ENCODE peak calls at places on chromosomes 2 and 18, in six cellular contexts. One of them, this sample, is unnamed. For H3K36me3, the result is how much of the 10 kb centered on the place peaks cover.

GRCh38 chr18:25237571-25238267 is 114.2 kb downstream of the ZNF521 start:
- DNase-seq in heart left ventricle: no peak
- DNase-seq in SK-N-SH: no peak
- DNase-seq in right atrium auricular region: no peak
- DNase-seq in hepatocyte: no peak
- DNase-seq in PC-3: no peak
- DNase-seq in this sample: no peak

GRCh38 chr2:232367016-232367415 is 11.5 kb upstream of the ALPP start:
- DNase-seq in heart left ventricle: no peak
- DNase-seq in right atrium auricular region: no peak
- DNase-seq in PC-3: no peak
- DNase-seq in hepatocyte: no peak
- DNase-seq in SK-N-SH: no peak
- DNase-seq in this sample: no peak

GRCh38 chr18:21134895-21135294 is 23.3 kb upstream of the ROCK1 start:
- DNase-seq in heart left ventricle: no peak
- DNase-seq in right atrium auricular region: no peak
- DNase-seq in hepatocyte: no peak
- DNase-seq in PC-3: peak
- DNase-seq in SK-N-SH: peak
- DNase-seq in this sample: no peak

GRCh38 chr2:47014564-47015051 is 99.0 kb upstream of the MCFD2 start:
- DNase-seq in SK-N-SH: no peak
- DNase-seq in heart left ventricle: no peak
- DNase-seq in PC-3: peak
- DNase-seq in hepatocyte: no peak
- DNase-seq in right atrium auricular region: no peak
- DNase-seq in this sample: no peak

GRCh38 chr2:234289789-234290188 is 207.1 kb downstream of the ARL4C start:
- DNase-seq in SK-N-SH: no peak
- DNase-seq in right atrium auricular region: no peak
- DNase-seq in PC-3: peak
- DNase-seq in heart left ventricle: peak
- DNase-seq in hepatocyte: peak
- DNase-seq in this sample: peak

GRCh38 chr2:226971770-226972169 is 135.9 kb downstream of the RHBDD1 start:
- DNase-seq in PC-3: no peak
- DNase-seq in right atrium auricular region: no peak
- DNase-seq in hepatocyte: no peak
- DNase-seq in SK-N-SH: no peak
- DNase-seq in heart left ventricle: no peak
- DNase-seq in this sample: no peak

GRCh38 chr18:13359195-13359594 is 140.6 kb downstream of the LDLRAD4 start:
- DNase-seq in right atrium auricular region: no peak
- DNase-seq in heart left ventricle: no peak
- DNase-seq in SK-N-SH: no peak
- DNase-seq in PC-3: no peak
- DNase-seq in hepatocyte: no peak
- DNase-seq in this sample: no peak

GRCh38 chr18:57025525-57025924 is 121.4 kb upstream of the BOD1L2 start:
- DNase-seq in SK-N-SH: no peak
- DNase-seq in hepatocyte: no peak
- DNase-seq in PC-3: no peak
- DNase-seq in heart left ventricle: no peak
- DNase-seq in right atrium auricular region: no peak
- DNase-seq in this sample: no peak

GRCh38 chr18:24051256-24051947 is 36.8 kb downstream of the TTC39C start:
- DNase-seq in right atrium auricular region: no peak
- DNase-seq in PC-3: peak
- DNase-seq in SK-N-SH: no peak
- DNase-seq in hepatocyte: peak
- DNase-seq in heart left ventricle: no peak
- DNase-seq in this sample: no peak

GRCh38 chr2:83320053-83320452 is 1139.0 kb downstream of the SUCLG1 start:
- DNase-seq in heart left ventricle: no peak
- DNase-seq in hepatocyte: no peak
- DNase-seq in PC-3: no peak
- DNase-seq in SK-N-SH: no peak
- DNase-seq in right atrium auricular region: no peak
- DNase-seq in this sample: no peak

GRCh38 chr2:69010437-69011194 is 2.4 kb upstream of the ANTXR1 start:
- DNase-seq in hepatocyte: no peak
- DNase-seq in right atrium auricular region: no peak
- DNase-seq in SK-N-SH: no peak
- DNase-seq in PC-3: peak
- DNase-seq in heart left ventricle: no peak
- DNase-seq in this sample: no peak

GRCh38 chr2:178732913-178733312 is 74.3 kb downstream of the TTN start:
- DNase-seq in PC-3: no peak
- DNase-seq in SK-N-SH: no peak
- DNase-seq in heart left ventricle: no peak
- DNase-seq in hepatocyte: no peak
- DNase-seq in right atrium auricular region: no peak
- DNase-seq in this sample: no peak

GRCh38 chr2:7281348-7281747 is 364.1 kb downstream of the RNF144A start:
- DNase-seq in hepatocyte: no peak
- DNase-seq in SK-N-SH: no peak
- DNase-seq in heart left ventricle: no peak
- DNase-seq in right atrium auricular region: no peak
- DNase-seq in PC-3: no peak
- DNase-seq in this sample: no peak

GRCh38 chr2:134118279-134119116 is 135.4 kb upstream of the MGAT5 start:
- DNase-seq in right atrium auricular region: peak
- DNase-seq in heart left ventricle: peak
- DNase-seq in SK-N-SH: peak
- DNase-seq in PC-3: peak
- DNase-seq in hepatocyte: peak
- DNase-seq in this sample: peak

GRCh38 chr2:66555511-66556324 is 120.8 kb downstream of the MEIS1 start:
- DNase-seq in SK-N-SH: no peak
- DNase-seq in hepatocyte: no peak
- DNase-seq in right atrium auricular region: no peak
- DNase-seq in PC-3: no peak
- DNase-seq in heart left ventricle: no peak
- DNase-seq in this sample: no peak

GRCh38 chr2:240919786-240920782 is 13.9 kb downstream of the CROCC2 start:
- DNase-seq in heart left ventricle: peak
- DNase-seq in SK-N-SH: peak
- DNase-seq in right atrium auricular region: peak
- DNase-seq in PC-3: no peak
- DNase-seq in hepatocyte: peak
- DNase-seq in this sample: no peak

GRCh38 chr2:102893870-102894269 is 132.0 kb downstream of the TMEM182 start:
- DNase-seq in SK-N-SH: no peak
- DNase-seq in PC-3: no peak
- DNase-seq in hepatocyte: no peak
- DNase-seq in right atrium auricular region: no peak
- DNase-seq in heart left ventricle: no peak
- DNase-seq in this sample: no peak

GRCh38 chr2:172829229-172829628 is 93.6 kb downstream of the RAPGEF4 start:
- DNase-seq in hepatocyte: peak
- DNase-seq in heart left ventricle: no peak
- DNase-seq in SK-N-SH: no peak
- DNase-seq in right atrium auricular region: no peak
- DNase-seq in PC-3: peak
- DNase-seq in this sample: no peak

GRCh38 chr18:44803019-44803650 is 122.4 kb downstream of the SETBP1 start:
- DNase-seq in hepatocyte: peak
- DNase-seq in heart left ventricle: peak
- DNase-seq in SK-N-SH: no peak
- DNase-seq in right atrium auricular region: peak
- DNase-seq in PC-3: no peak
- DNase-seq in this sample: no peak

GRCh38 chr2:54646170-54646927 is 77.1 kb upstream of the EML6 start:
- DNase-seq in hepatocyte: no peak
- DNase-seq in PC-3: no peak
- DNase-seq in SK-N-SH: no peak
- DNase-seq in right atrium auricular region: no peak
- DNase-seq in heart left ventricle: no peak
- DNase-seq in this sample: no peak
- H3K36me3 ChIP-seq in hepatocyte: under half
- H3K36me3 ChIP-seq in PC-3: half or more
- H3K36me3 ChIP-seq in SK-N-SH: half or more
- H3K36me3 ChIP-seq in right atrium auricular region: half or more
- H3K36me3 ChIP-seq in heart left ventricle: half or more
- H3K36me3 ChIP-seq in this sample: under half

GRCh38 chr2:190997516-190998113 is 16.4 kb downstream of the STAT1 start:
- DNase-seq in right atrium auricular region: no peak
- DNase-seq in hepatocyte: no peak
- DNase-seq in heart left ventricle: no peak
- DNase-seq in SK-N-SH: no peak
- DNase-seq in PC-3: no peak
- DNase-seq in this sample: no peak

GRCh38 chr2:190999058-190999457 is 14.9 kb downstream of the STAT1 start:
- DNase-seq in heart left ventricle: no peak
- DNase-seq in SK-N-SH: no peak
- DNase-seq in right atrium auricular region: no peak
- DNase-seq in PC-3: no peak
- DNase-seq in hepatocyte: no peak
- DNase-seq in this sample: no peak

GRCh38 chr2:191001624-191002023 is 12.3 kb downstream of the STAT1 start:
- DNase-seq in SK-N-SH: no peak
- DNase-seq in heart left ventricle: no peak
- DNase-seq in hepatocyte: no peak
- DNase-seq in right atrium auricular region: no peak
- DNase-seq in PC-3: no peak
- DNase-seq in this sample: no peak

GRCh38 chr2:191001032-191001431 is 12.9 kb downstream of the STAT1 start:
- DNase-seq in hepatocyte: no peak
- DNase-seq in SK-N-SH: no peak
- DNase-seq in PC-3: no peak
- DNase-seq in heart left ventricle: no peak
- DNase-seq in right atrium auricular region: no peak
- DNase-seq in this sample: no peak

GRCh38 chr2:190999949-191000665 is 13.9 kb downstream of the STAT1 start:
- DNase-seq in PC-3: no peak
- DNase-seq in SK-N-SH: no peak
- DNase-seq in hepatocyte: no peak
- DNase-seq in heart left ventricle: no peak
- DNase-seq in right atrium auricular region: no peak
- DNase-seq in this sample: no peak
- H3K36me3 ChIP-seq in PC-3: half or more
- H3K36me3 ChIP-seq in SK-N-SH: half or more
- H3K36me3 ChIP-seq in hepatocyte: under half
- H3K36me3 ChIP-seq in heart left ventricle: half or more
- H3K36me3 ChIP-seq in right atrium auricular region: half or more
- H3K36me3 ChIP-seq in this sample: under half

GRCh38 chr2:24122356-24123211 is 550 bp downstream of the PFN4 start:
- DNase-seq in PC-3: no peak
- DNase-seq in heart left ventricle: no peak
- DNase-seq in hepatocyte: no peak
- DNase-seq in SK-N-SH: no peak
- DNase-seq in right atrium auricular region: no peak
- DNase-seq in this sample: no peak
- H3K36me3 ChIP-seq in PC-3: under half
- H3K36me3 ChIP-seq in heart left ventricle: under half
- H3K36me3 ChIP-seq in hepatocyte: under half
- H3K36me3 ChIP-seq in SK-N-SH: under half
- H3K36me3 ChIP-seq in right atrium auricular region: under half
- H3K36me3 ChIP-seq in this sample: under half

DNA sequence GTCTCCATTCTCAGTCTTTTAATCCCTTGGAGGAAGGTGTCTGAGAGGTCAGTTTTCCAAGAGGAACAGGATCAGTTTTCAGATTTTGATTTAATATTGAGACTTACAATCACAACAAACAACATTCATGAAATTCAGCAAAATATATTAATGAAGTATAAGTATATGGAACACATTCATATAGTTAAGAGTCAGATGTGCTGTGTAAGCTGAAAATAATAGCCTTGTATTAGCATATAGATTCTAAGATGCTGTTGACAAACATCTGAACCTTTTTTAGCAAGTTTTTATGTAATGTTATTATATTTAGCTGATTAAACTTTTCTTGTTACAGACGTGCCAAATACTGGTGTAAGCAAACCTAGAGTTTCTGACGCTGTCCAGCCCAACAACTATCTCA is 163.9 kb downstream of the PKP4 start:
- DNase-seq in SK-N-SH: no peak
- DNase-seq in heart left ventricle: no peak
- DNase-seq in hepatocyte: no peak
- DNase-seq in PC-3: no peak
- DNase-seq in right atrium auricular region: no peak
- DNase-seq in this sample: no peak
- H3K36me3 ChIP-seq in SK-N-SH: under half
- H3K36me3 ChIP-seq in heart left ventricle: half or more
- H3K36me3 ChIP-seq in hepatocyte: under half
- H3K36me3 ChIP-seq in PC-3: under half
- H3K36me3 ChIP-seq in right atrium auricular region: under half
- H3K36me3 ChIP-seq in this sample: under half

DNA sequence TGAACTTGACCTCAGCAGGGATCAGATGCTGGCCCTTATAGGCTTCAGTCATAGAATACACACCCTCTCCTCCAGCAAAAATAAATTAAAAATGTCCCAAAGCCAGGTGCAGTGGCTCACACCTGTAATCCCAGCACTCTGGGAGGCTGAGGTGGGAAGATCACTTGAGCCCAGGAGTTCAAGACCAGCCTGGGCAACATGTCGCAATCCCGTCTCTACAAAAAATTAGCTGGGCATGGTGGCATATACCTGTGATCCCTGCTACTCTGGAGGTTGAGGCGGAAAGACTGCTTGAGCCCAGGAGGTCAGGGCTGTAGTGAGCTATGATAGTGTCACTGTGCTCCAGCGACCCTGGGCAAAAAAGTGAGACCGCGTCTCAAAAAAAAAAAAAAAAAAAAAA is 4.8 kb downstream of the ITPRIPL1 start:
- DNase-seq in heart left ventricle: no peak
- DNase-seq in right atrium auricular region: no peak
- DNase-seq in hepatocyte: no peak
- DNase-seq in SK-N-SH: no peak
- DNase-seq in PC-3: no peak
- DNase-seq in this sample: no peak
- H3K36me3 ChIP-seq in heart left ventricle: under half
- H3K36me3 ChIP-seq in right atrium auricular region: under half
- H3K36me3 ChIP-seq in hepatocyte: under half
- H3K36me3 ChIP-seq in SK-N-SH: under half
- H3K36me3 ChIP-seq in PC-3: under half
- H3K36me3 ChIP-seq in this sample: under half

This sample was measured in kidney epithelial cell.